ENCODE peak calls at places on chromosomes 7 and 10, in ten cellular contexts. K is HL-60, A is psoas muscle, D is cardiac fibroblast, X is endodermal cell, E is hepatocyte, Y is dorsolateral prefrontal cortex, F is prostate gland, B is bronchial epithelial cell, W is epithelial cell of esophagus. M is an unnamed sample.

GRCh38 chr7:84231157-84231556 is 36.6 kb upstream of the SEMA3A start:
- DNase-seq in K (no peak), A (no peak), D (peak; percentile 40), X (no peak), E (no peak), Y (no peak), F (no peak), B (peak; percentile 63), W (peak; percentile 46), M (no peak)

GRCh38 chr10:68167790-68168189 is 58.5 kb downstream of the MYPN start:
- DNase-seq in K (no peak), A (no peak), D (no peak), X (no peak), E (no peak), Y (no peak), F (no peak), B (no peak), W (no peak), M (no peak)

GRCh38 chr7:116763647-116764046 is 91.7 kb downstream of the MET start:
- DNase-seq in K (no peak), A (no peak), D (no peak), X (no peak), E (no peak), Y (no peak), F (no peak), B (no peak), W (no peak), M (no peak)

GRCh38 chr10:111207525-111207924 is 130.7 kb downstream of the ADRA2A start:
- DNase-seq in K (no peak), A (no peak), D (no peak), X (peak; percentile 68), E (no peak), Y (no peak), F (no peak), B (no peak), W (no peak), M (no peak)

GRCh38 chr10:88804083-88804812 is 1.7 kb downstream of the LIPM start:
- DNase-seq in K (no peak), A (no peak), D (no peak), X (peak; percentile 65), E (no peak), Y (no peak), F (no peak), B (peak; percentile 29), W (peak; percentile 24), M (no peak)

GRCh38 chr10:35949820-35950219 is 307.7 kb upstream of the FZD8 start:
- DNase-seq in K (no peak), A (no peak), D (no peak), X (peak; percentile 65), E (no peak), Y (no peak), F (no peak), B (no peak), W (no peak), M (no peak)

GRCh38 chr10:78648256-78648860 is 420.4 kb upstream of the ZMIZ1 start:
- DNase-seq in K (no peak), A (no peak), D (no peak), X (no peak), E (no peak), Y (no peak), F (no peak), B (no peak), W (no peak), M (no peak)

GRCh38 chr10:128064615-128065580 is 61.3 kb downstream of the MKI67 start:
- DNase-seq in K (peak; percentile 91), A (peak; percentile 82), D (peak; percentile 82), X (no peak), E (no peak), Y (peak; percentile 18), F (no peak), B (peak; percentile 97), W (peak; percentile 95), M (no peak)

GRCh38 chr10:100370561-100370975 is 23.5 kb downstream of the SCD start:
- DNase-seq in K (peak; percentile 72), A (no peak), D (peak; percentile 59), X (no peak), E (peak; percentile 53), Y (no peak), F (peak; percentile 61), B (peak; percentile 88), W (peak; percentile 75), M (no peak)

GRCh38 chr7:148773344-148773743 is 74.6 kb downstream of the CUL1 start:
- DNase-seq in K (no peak), A (no peak), D (no peak), X (peak; percentile 68), E (no peak), Y (no peak), F (no peak), B (no peak), W (no peak), M (no peak)

GRCh38 chr10:20399789-20400188 is 497.3 kb downstream of the NEBL start:
- DNase-seq in K (no peak), A (no peak), D (no peak), X (no peak), E (no peak), Y (no peak), F (no peak), B (no peak), W (no peak), M (no peak)

GRCh38 chr7:98418636-98419315 is 17.9 kb upstream of the BAIAP2L1 start:
- DNase-seq in K (no peak), A (peak; percentile 28), D (peak; percentile 98), X (peak; percentile 57), E (peak; percentile 95), Y (no peak), F (no peak), B (peak; percentile 99), W (peak; percentile 99), M (no peak)

GRCh38 chr10:35890061-35890969 is 248.2 kb upstream of the FZD8 start:
- DNase-seq in K (no peak), A (no peak), D (no peak), X (no peak), E (peak; percentile 28), Y (no peak), F (no peak), B (no peak), W (no peak), M (no peak)

DNA sequence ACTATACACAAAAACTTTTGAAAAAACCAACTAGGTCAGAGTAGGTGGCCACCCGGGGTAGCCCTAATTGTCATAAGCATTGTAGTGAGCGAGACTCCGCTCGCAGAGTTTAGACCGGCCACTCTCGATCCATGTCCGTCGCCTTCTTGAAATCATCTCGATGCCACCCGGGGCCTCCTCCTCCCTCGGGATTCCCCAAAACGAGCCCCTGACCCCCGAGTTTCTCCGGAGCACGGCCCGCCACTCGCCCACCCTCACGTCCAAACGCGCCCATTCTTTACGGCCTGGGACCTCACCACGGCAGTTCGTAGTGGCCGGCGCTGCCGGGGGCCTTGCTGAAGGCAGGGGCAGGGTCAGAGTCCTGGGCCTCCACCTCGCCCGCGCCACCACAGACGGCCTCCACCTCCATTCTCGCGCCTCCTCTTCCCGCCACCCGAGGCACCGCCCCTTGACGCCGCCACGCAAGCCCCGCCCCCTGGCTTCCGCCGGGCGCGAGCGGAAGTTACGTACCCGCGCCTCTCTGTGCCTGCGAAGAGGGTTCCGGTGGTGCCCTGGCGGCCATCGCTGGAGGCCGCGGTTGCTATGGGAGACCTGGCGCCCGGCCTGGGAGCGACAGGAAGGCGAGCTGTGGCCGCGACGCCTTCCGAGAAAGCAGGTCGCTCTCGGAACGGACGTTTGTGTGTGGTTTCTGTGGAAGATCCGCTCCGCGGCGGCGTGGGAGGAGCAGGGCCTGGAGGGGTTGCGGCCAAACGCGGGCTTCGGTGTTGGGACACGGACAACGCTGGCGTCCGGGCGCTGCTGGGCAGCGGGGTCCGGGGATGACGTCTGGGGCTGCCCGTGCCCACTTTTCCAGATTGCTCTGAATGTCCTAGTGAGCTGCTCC is at the start of gene RFC2:
- DNase-seq in K (peak; percentile 97), A (peak; percentile 98), D (peak; percentile 97), X (peak; percentile 99), E (peak; percentile 97), Y (peak; percentile 98), F (peak; percentile 95), B (peak; percentile 85), W (peak; percentile 96), M (peak; percentile 98)
- TF ChIP-seq CTCF in K (no peak), A (peak; percentile 30), D (peak; percentile 15), X (peak; percentile 60), E (no peak), Y (peak; percentile 50), F (peak; percentile 92), B (peak; percentile 35), W (peak; percentile 29), M (peak; percentile 50)

DNA sequence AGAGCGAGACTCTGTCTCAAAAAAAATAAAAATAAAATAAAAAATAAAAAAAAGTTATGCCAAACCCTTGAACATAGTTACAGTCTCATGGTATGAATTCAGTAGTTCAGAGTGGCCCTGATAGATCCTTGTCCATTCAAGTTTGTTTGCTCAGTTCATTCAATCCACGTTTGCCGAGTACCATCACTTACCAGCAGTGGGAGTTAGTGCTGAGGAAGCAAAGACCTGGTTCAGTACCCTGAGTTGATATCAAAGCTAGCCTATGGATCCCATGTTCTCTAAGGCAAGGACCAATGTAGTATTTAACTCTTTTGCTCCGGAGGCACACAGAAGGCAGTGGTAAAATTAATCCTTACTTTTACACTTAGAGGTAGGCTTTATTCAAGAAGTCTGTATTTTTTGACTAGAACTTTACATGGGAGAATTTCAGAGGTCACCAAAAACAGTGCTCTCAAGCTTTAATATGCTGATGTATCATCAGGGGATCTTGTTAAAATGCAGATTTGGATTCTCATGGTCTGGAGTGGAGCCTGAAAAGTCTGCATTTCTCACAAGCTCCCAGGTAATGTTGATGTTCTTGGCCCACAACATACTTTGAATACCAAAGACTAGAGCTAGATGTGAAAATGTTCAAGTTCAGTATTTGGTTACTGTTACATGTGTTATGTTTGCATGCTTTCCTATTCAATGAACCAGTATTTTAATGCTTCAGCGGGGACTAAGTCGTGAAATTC is 38.1 kb upstream of the HBP1 start:
- DNase-seq in K (no peak), A (no peak), D (no peak), X (peak; percentile 67), E (no peak), Y (no peak), F (no peak), B (no peak), W (no peak), M (no peak)
- TF ChIP-seq CTCF in K (no peak), A (no peak), D (peak; percentile 32), X (peak; percentile 67), E (no peak), Y (no peak), F (no peak), B (no peak), W (peak; percentile 21), M (no peak)

DNA sequence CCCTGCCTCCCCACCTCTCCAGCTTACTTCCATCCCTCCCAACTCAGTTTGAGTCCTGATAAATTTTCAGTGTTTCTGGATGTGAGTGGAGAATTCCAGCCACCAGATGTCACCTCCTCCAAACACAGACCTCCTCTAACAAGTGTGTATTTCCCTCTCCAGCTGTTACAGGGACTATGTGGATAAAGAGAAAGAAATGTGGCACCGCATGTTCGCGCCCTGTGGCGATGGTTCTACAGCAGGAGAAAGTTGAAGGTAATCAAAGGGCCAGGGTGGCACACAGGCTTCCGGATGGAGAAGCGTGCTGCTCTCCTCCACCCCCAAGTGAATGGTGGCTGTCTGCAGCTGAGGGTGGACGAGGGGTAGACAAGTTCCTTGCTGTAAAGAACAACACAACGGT is 14.7 kb downstream of the FKBP6 start:
- DNase-seq in K (no peak), A (no peak), D (peak; percentile 68), X (peak; percentile 83), E (peak; percentile 73), Y (no peak), F (no peak), B (peak; percentile 27), W (peak; percentile 39), M (no peak)
- TF ChIP-seq CTCF in K (no peak), A (peak; percentile 55), D (peak; percentile 60), X (peak; percentile 78), E (peak; percentile 83), Y (peak; percentile 37), F (peak; percentile 53), B (peak; percentile 49), W (peak; percentile 53), M (peak; percentile 14)

GRCh38 chr7:13990984-13991790 is 1.7 kb upstream of the ETV1 start:
- DNase-seq in K (peak; percentile 90), A (peak; percentile 96), D (peak; percentile 99), X (peak; percentile 99), E (peak; percentile 97), Y (peak; percentile 94), F (peak; percentile 92), B (peak; percentile 95), W (peak; percentile 96), M (peak; percentile 86)
- TF ChIP-seq CTCF in K (no peak), A (no peak), D (no peak), X (no peak), E (no peak), Y (peak; percentile 47), F (peak; percentile 24), B (no peak), W (peak; percentile 31), M (peak; percentile 37)